ENCODE peak calls at places on chromosomes 3 and 15, in five cellular contexts. D, Y, F, Q and S are unnamed samples.

GRCh38 chr15:69138963-69139362 is 21.5 kb upstream of the GLCE start:
- DNase-seq in D (no peak), Y (no peak), F (no peak), Q (no peak), S (no peak)

GRCh38 chr3:186366206-186366605 is 4.2 kb upstream of the DGKG start:
- DNase-seq in D (no peak), Y (no peak), F (no peak), Q (no peak), S (no peak)

GRCh38 chr15:60118564-60119080 is 114.5 kb downstream of the FOXB1 start:
- DNase-seq in D (no peak), Y (no peak), F (no peak), Q (no peak), S (no peak)

GRCh38 chr15:88509321-88509720 is 37.2 kb downstream of the DET1 start:
- DNase-seq in D (no peak), Y (no peak), F (no peak), Q (no peak), S (no peak)

GRCh38 chr3:177589921-177590336 is 392.6 kb upstream of the TBL1XR1 start:
- DNase-seq in D (peak), Y (peak), F (no peak), Q (peak), S (peak)

GRCh38 chr3:90062018-90062417 is 954.6 kb downstream of the EPHA3 start:
- DNase-seq in D (peak), Y (peak), F (no peak), Q (no peak), S (no peak)

GRCh38 chr15:63998489-63998888 is 47.8 kb downstream of the DAPK2 start:
- DNase-seq in D (no peak), Y (no peak), F (no peak), Q (no peak), S (no peak)

GRCh38 chr3:176663819-176664218 is 533.5 kb downstream of the TBL1XR1 start:
- DNase-seq in D (peak), Y (peak), F (no peak), Q (no peak), S (peak)

GRCh38 chr15:66249623-66250174 is 3.9 kb downstream of the MEGF11 start:
- DNase-seq in D (peak), Y (no peak), F (no peak), Q (no peak), S (no peak)

GRCh38 chr15:87294854-87295253 is 961.7 kb downstream of the NTRK3 start:
- DNase-seq in D (no peak), Y (no peak), F (no peak), Q (no peak), S (no peak)

GRCh38 chr15:31554261-31554660 is 227.6 kb downstream of the KLF13 start:
- DNase-seq in D (peak), Y (no peak), F (no peak), Q (no peak), S (no peak)

GRCh38 chr3:128316456-128316855 is 150.2 kb downstream of the DNAJB8 start:
- DNase-seq in D (peak), Y (no peak), F (peak), Q (no peak), S (no peak)

GRCh38 chr3:189941125-189941524 is 179.6 kb downstream of the P3H2 start:
- DNase-seq in D (no peak), Y (no peak), F (no peak), Q (no peak), S (no peak)

GRCh38 chr3:169966951-169967915 is 626 bp downstream of the SEC62 start:
- DNase-seq in D (peak), Y (peak), F (no peak), Q (no peak), S (no peak)

GRCh38 chr15:73694419-73694818 is 10.2 kb downstream of the CD276 start:
- DNase-seq in D (peak), Y (no peak), F (no peak), Q (no peak), S (no peak)

GRCh38 chr3:138950006-138950644 is 3.1 kb downstream of the FOXL2NB start:
- DNase-seq in D (peak), Y (no peak), F (no peak), Q (no peak), S (no peak)

DNA sequence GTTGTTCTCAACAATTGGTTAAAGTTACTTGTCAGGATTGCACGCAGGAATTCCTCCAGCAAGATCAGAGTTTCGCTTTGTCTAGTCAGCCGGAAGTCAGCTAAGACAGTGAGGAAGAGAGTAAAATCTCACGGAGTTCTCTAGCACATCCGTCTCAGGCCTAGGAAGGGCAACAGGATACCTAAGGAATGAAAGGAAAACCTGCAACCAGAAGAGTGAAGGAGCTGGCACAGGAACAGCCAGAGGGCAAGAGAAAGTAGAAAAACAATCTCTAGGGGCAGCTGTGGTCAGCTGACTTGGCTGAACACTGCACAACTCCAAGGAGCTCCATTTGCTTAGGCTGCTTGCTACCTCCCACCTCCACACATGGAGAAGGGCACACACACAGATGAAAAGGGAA is 23.7 kb downstream of the RORA start:
- DNase-seq in D (peak), Y (peak), F (no peak), Q (no peak), S (no peak)
- H3K4me3 ChIP-seq in D (peak), Y (peak), F (peak), Q (no peak), S (peak)

GRCh38 chr15:90893175-90894090 is 9.1 kb downstream of the FES start:
- DNase-seq in D (no peak), Y (no peak), F (no peak), Q (no peak), S (no peak)
- TF ChIP-seq CTCF in D (no peak), Y (no peak), F (no peak), Q (peak), S (peak)

GRCh38 chr3:152197937-152198336 is 70.8 kb upstream of the MBNL1 start:
- DNase-seq in D (no peak), Y (no peak), F (no peak), Q (no peak), S (no peak)

GRCh38 chr3:152197451-152197850 is 71.3 kb upstream of the MBNL1 start:
- DNase-seq in D (peak), Y (no peak), F (no peak), Q (peak), S (no peak)

GRCh38 chr3:152195206-152195605 is 73.5 kb upstream of the MBNL1 start:
- DNase-seq in D (no peak), Y (no peak), F (no peak), Q (no peak), S (no peak)

GRCh38 chr3:152198655-152199054 is 70.1 kb upstream of the MBNL1 start:
- DNase-seq in D (no peak), Y (no peak), F (no peak), Q (no peak), S (no peak)

DNA sequence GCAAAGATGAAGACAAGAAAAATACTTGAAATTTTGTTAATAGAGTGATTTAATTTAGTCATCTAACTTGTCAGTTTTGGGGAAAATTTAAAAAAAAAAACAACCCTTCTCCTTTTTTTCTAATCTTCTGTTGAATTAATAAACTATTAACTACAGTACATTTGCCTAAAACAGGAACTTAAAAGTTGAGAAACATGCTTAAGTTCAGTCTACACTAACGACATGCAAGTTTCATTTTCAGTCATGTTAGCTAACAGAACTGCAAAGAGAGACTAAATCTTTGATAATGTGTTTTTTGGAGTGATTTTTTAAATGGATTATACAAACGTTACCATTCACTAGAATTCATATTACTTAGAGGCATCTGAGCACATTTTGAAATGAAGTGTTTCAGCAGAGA is 71.9 kb upstream of the MBNL1 start:
- DNase-seq in D (no peak), Y (no peak), F (no peak), Q (peak), S (no peak)
- H3K4me3 ChIP-seq in D (no peak), Y (no peak), F (peak), Q (peak), S (no peak)

GRCh38 chr3:52055537-52056351 is 627 bp downstream of the DUSP7 start:
- DNase-seq in D (peak), Y (no peak), F (peak), Q (peak), S (no peak)
- TF ChIP-seq CTCF in D (no peak), Y (no peak), F (no peak), Q (peak), S (no peak)

DNA sequence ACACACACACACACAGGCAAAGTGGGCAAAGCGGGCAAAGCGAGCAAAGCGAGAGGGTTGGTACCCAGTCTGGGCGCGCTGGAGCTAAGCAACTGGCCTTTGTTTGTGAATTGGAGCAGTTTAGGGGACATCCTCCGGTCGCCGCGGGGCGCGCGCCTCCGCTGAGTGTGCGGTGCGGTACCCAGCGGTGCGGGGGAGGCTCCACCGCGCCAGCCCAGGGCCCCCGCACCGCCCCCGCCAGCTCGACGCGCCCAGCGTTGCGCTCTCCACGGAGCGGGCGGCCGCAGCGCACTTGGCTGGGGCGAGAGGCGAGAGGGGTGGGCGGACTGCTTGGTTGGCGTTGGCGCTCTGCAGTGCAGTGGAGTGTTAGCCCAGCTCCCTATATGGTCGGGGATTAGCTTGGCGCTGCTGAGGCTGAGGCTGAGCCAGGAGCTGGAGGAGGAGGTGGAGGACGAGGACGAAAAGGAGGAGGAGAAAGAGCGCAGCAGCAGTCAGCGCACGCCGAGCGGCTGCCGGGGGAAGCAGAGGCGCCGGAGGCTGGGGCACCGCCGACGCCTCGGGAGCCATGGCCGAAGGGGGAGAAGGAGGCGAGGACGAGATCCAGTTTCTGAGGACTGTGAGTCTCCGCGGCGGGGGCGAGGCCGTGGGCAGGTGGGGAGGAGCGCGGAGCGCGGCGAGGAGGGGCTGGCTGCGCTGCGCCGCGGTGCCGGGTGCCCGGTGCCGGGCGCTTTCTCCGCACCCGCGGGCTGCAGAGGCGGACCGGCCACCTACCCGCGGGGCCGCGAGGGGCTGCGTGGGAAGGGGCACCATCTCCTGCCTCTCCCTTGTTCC is at the start of gene RYR3:
- DNase-seq in D (peak), Y (peak), F (no peak), Q (peak), S (no peak)
- H3K4me3 ChIP-seq in D (no peak), Y (no peak), F (peak), Q (no peak), S (peak)

GRCh38 chr3:19250959-19251610 is 102.8 kb downstream of the KCNH8 start:
- DNase-seq in D (no peak), Y (no peak), F (no peak), Q (no peak), S (no peak)
- TF ChIP-seq CTCF in D (no peak), Y (no peak), F (no peak), Q (no peak), S (peak)

GRCh38 chr3:65181397-65181871 is 493.6 kb upstream of the ADAMTS9 start:
- DNase-seq in D (peak), Y (no peak), F (no peak), Q (no peak), S (no peak)
- H3K4me3 ChIP-seq in D (no peak), Y (no peak), F (no peak), Q (no peak), S (no peak)

GRCh38 chr15:70182858-70183695 is 85.4 kb upstream of the TLE3 start:
- DNase-seq in D (no peak), Y (peak), F (peak), Q (no peak), S (no peak)
- TF ChIP-seq CTCF in D (peak), Y (no peak), F (no peak), Q (peak), S (peak)